ENCODE peak calls at places on chromosomes 13 and 19, in seven cellular contexts. F is prostate gland, C is hepatocyte, Z is heart left ventricle, K is neuronal stem cell, R is neural progenitor cell, S is A549. H is an unnamed sample. For H3K4me1, the result is how much of the 10 kb centered on the place peaks cover.

GRCh38 chr13:114237415-114238112 is 2.9 kb downstream of the CDC16 start:
- DNase-seq in S (no peak), R (no peak), K (no peak), C (no peak), F (no peak), Z (no peak), H (no peak)

GRCh38 chr19:3065675-3066357 is 3.5 kb upstream of the TLE5 start:
- DNase-seq in F (no peak), C (peak), Z (no peak), R (no peak), S (no peak), K (no peak), H (peak)

GRCh38 chr13:99083976-99084375 is 106.1 kb upstream of the DOCK9 start:
- DNase-seq in K (no peak), Z (no peak), C (no peak), R (no peak), S (no peak), F (no peak), H (no peak)

GRCh38 chr13:59043016-59043415 is 1120.7 kb downstream of the DIAPH3 start:
- DNase-seq in F (no peak), K (no peak), S (no peak), C (no peak), Z (no peak), R (peak), H (no peak)

GRCh38 chr19:16001481-16002312 is 52.9 kb downstream of the OR10H4 start:
- DNase-seq in Z (no peak), F (peak), C (no peak), S (no peak), R (no peak), K (no peak), H (no peak)

GRCh38 chr13:95067303-95067702 is 233.9 kb downstream of the ABCC4 start:
- DNase-seq in F (no peak), K (no peak), R (no peak), C (no peak), S (no peak), Z (no peak), H (no peak)

GRCh38 chr19:54470991-54471782 is 1.9 kb downstream of the CDC42EP5 start:
- DNase-seq in F (no peak), Z (peak), K (no peak), R (peak), C (peak), S (no peak), H (peak)

GRCh38 chr19:51689751-51690358 is 3.3 kb upstream of the SPACA6 start:
- DNase-seq in C (peak), Z (peak), K (peak), F (no peak), R (peak), S (peak), H (peak)

GRCh38 chr19:51020988-51021651 is 1.6 kb upstream of the KLK10 start:
- DNase-seq in S (peak), K (peak), R (peak), F (peak), C (peak), Z (no peak), H (peak)

GRCh38 chr19:13979686-13980085 is 26.4 kb downstream of the RFX1 start:
- DNase-seq in K (no peak), S (no peak), Z (no peak), R (no peak), F (no peak), C (no peak), H (no peak)

GRCh38 chr13:48853381-48854102 is 122.2 kb upstream of the FNDC3A start:
- DNase-seq in C (no peak), Z (no peak), F (no peak), K (no peak), R (no peak), S (no peak), H (no peak)

GRCh38 chr19:4474504-4475136 is 2.5 kb downstream of the HDGFL2 start:
- DNase-seq in K (peak), R (peak), C (peak), S (no peak), Z (no peak), F (no peak), H (peak)

GRCh38 chr13:81917829-81918228 is 1576.9 kb upstream of the SPRY2 start:
- DNase-seq in Z (no peak), R (no peak), F (no peak), S (no peak), C (no peak), K (no peak), H (peak)

GRCh38 chr19:8618751-8619150 is 8.2 kb upstream of the ADAMTS10 start:
- DNase-seq in K (no peak), R (no peak), F (no peak), S (peak), Z (no peak), C (no peak), H (no peak)

GRCh38 chr13:53098455-53098854 is 69.8 kb downstream of the OLFM4 start:
- DNase-seq in R (no peak), S (no peak), Z (no peak), C (no peak), F (no peak), K (no peak), H (no peak)

GRCh38 chr19:40598918-40599307 is 2.3 kb upstream of the LTBP4 start:
- DNase-seq in F (no peak), K (no peak), C (no peak), Z (peak), R (no peak), S (no peak), H (no peak)

GRCh38 chr19:53865918-53866696 is 1.6 kb upstream of the MYADM start:
- DNase-seq in S (peak), F (peak), K (peak), R (peak), C (peak), Z (peak), H (peak)

GRCh38 chr13:97268772-97269171 is 46.6 kb downstream of the MBNL2 start:
- DNase-seq in F (no peak), K (no peak), Z (no peak), C (no peak), S (no peak), R (no peak), H (no peak)

GRCh38 chr19:45170146-45171106 is 7.6 kb downstream of the TRAPPC6A start:
- DNase-seq in S (no peak), Z (no peak), R (no peak), C (peak), F (no peak), K (no peak), H (no peak)

GRCh38 chr19:18590273-18591272 is 2.0 kb downstream of the REX1BD start:
- DNase-seq in R (peak), F (no peak), K (peak), S (peak), C (peak), Z (peak), H (no peak)

GRCh38 chr13:93477238-93477637 is 250.6 kb downstream of the GPC6 start:
- DNase-seq in K (no peak), Z (no peak), R (no peak), C (no peak), F (no peak), S (no peak), H (no peak)

GRCh38 chr13:113544071-113544891 is 40.3 kb upstream of the TFDP1 start:
- DNase-seq in K (no peak), S (no peak), C (peak), Z (no peak), R (no peak), F (no peak), H (no peak)

GRCh38 chr13:36531746-36532486 is 99.6 kb downstream of the CCNA1 start:
- DNase-seq in K (no peak), R (no peak), Z (no peak), S (no peak), F (no peak), C (no peak), H (peak)

GRCh38 chr13:32153056-32153455 is 121.5 kb downstream of the FRY start:
- DNase-seq in C (no peak), K (no peak), F (no peak), Z (no peak), R (no peak), S (peak), H (no peak)
- H3K27ac ChIP-seq in C (no peak), K (no peak), F (no peak), Z (peak), R (peak), S (no peak), H (no peak)

GRCh38 chr13:61670384-61671161 is 254.9 kb upstream of the PCDH20 start:
- DNase-seq in F (no peak), R (no peak), K (no peak), C (no peak), Z (no peak), S (no peak), H (no peak)

DNA sequence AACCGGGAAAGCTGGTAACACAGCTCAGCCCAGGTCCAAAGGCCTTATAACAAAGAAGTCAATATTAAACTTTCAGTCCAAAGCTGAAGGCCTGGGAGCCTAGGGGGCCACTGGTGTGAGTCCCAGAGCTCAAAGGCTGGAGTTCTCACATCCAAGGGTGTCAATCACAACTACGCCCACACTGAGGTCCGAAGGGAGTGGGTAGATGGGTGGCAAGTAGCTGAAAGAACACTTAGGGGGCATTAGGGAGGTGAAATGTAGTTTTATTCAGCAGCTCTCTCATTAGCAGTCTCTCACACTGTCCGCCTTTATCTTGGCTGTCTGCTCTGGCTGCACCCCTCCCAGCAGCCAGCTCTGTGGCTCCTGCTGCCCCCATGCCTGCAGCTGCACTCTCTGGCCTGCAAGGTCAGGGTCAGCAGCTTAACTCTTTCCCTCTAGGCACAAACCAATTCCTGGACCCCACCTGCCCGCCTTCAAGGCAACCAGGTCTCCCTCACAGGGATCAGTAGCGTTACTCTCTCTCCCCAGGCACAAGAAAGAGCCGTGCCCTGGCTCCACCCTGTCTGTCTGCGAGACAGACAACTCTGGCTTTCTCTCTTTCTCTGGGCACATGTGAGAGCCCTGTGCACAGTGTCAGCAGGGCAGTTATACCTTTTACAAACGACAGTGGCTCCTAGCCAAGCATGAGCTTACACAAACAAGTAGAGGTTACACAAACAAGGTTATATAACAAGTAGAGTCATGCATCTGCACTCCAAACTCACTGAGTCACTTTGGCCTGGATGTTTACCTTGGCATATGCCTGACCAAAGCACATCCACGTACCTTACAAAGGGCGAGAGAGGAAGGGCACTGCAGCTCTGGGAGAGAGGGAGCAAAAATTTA is 249.4 kb upstream of the PCDH20 start:
- DNase-seq in R (no peak), K (no peak), Z (no peak), S (peak), C (peak), F (no peak), H (no peak)
- H3K4me1 ChIP-seq in R (under half), K (under half), Z (under half), S (under half), C (under half), F (under half), H (under half)

GRCh38 chr13:110407021-110407420 is 99.9 kb downstream of the COL4A2 start:
- DNase-seq in C (no peak), F (no peak), Z (no peak), S (no peak), K (no peak), R (no peak), H (no peak)
- H3K27ac ChIP-seq in C (no peak), F (no peak), Z (peak), S (no peak), K (no peak), R (no peak), H (peak)

GRCh38 chr13:50914301-50914700 is 4.7 kb downstream of the RNASEH2B start:
- DNase-seq in C (no peak), R (no peak), S (no peak), K (no peak), Z (no peak), F (no peak), H (no peak)
- H3K4me1 ChIP-seq in C (under half), R (under half), S (under half), K (under half), Z (half or more), F (under half), H (half or more)

GRCh38 chr19:48713041-48713863 is 6.3 kb downstream of the MAMSTR start:
- DNase-seq in K (no peak), F (no peak), S (peak), C (peak), Z (no peak), R (peak), H (no peak)
- H3K27ac ChIP-seq in K (no peak), F (peak), S (peak), C (peak), Z (peak), R (no peak), H (no peak)

GRCh38 chr19:6263306-6264076 is 16.3 kb downstream of the MLLT1 start:
- DNase-seq in K (no peak), C (no peak), S (no peak), F (no peak), Z (no peak), R (no peak), H (no peak)
- H3K4me1 ChIP-seq in K (under half), C (under half), S (under half), F (under half), Z (under half), R (under half), H (under half)

GRCh38 chr13:28338742-28339141 is 156.2 kb downstream of the FLT1 start:
- DNase-seq in Z (no peak), R (no peak), S (no peak), F (no peak), C (no peak), K (no peak), H (no peak)

GRCh38 chr13:28338202-28338601 is 156.7 kb downstream of the FLT1 start:
- DNase-seq in F (no peak), C (no peak), Z (no peak), S (no peak), K (no peak), R (no peak), H (no peak)

GRCh38 chr13:28340272-28340793 is 154.6 kb downstream of the FLT1 start:
- DNase-seq in K (no peak), C (no peak), R (no peak), S (no peak), F (no peak), Z (no peak), H (no peak)

GRCh38 chr13:28337196-28338045 is 157.5 kb downstream of the FLT1 start:
- DNase-seq in K (no peak), C (no peak), F (no peak), Z (no peak), R (no peak), S (no peak), H (no peak)

DNA sequence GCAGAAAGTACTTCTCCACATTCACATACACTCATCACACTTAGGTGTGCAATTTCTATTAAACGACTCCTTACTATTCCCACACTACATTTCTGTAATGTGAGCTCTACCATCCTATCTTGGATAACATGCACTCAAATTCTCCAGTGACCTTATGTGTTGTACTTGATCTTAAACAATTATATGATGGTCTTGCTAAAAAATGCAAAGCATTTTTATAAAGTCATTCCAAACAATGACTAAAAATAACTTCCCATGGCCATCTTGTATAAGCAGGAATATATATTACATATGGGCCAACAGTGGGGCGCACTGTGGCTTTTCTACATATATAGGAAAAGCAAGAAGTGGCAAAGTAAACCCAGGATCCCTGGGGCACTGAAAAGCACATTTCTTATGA is 155.5 kb downstream of the FLT1 start:
- DNase-seq in R (no peak), C (no peak), S (no peak), Z (no peak), F (no peak), K (no peak), H (no peak)
- H3K27ac ChIP-seq in R (no peak), C (no peak), S (no peak), Z (peak), F (no peak), K (no peak), H (no peak)

DNA sequence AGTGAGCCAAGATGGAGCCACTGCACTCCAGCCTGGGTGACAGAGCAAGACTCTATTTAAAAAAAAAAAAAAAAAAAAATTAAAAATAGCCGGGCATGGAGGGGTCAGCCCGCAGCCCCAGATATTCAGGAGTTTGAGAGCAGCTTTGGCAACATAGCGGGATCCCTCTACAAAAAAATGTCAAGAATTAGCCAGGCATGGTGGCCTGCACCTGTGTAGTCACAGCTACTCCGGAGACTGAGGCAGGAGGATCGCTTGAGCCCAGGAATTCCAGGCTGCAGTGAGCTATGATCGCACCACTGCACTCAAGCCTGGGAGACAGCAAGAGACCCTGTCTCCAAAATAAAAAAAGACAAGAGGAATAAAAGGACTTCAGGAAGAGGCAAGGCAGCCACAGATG is 716 bp downstream of the AP1M2 start:
- DNase-seq in S (no peak), Z (no peak), F (no peak), C (no peak), R (no peak), K (no peak), H (no peak)
- H3K4me1 ChIP-seq in S (under half), Z (under half), F (under half), C (under half), R (under half), K (under half), H (under half)